ENCODE peak calls at places on chromosomes 13 and 19, in eight cellular contexts. D, V, U, K, H, Y, G and O are unnamed samples.

GRCh38 chr13:80604094-80604493 is 263.2 kb upstream of the SPRY2 start:
- DNase-seq in H (no peak), Y (no peak), K (no peak), V (peak; percentile 4), G (peak; percentile 52), D (no peak), U (no peak), O (no peak)

GRCh38 chr19:1232652-1233360 is 5.0 kb downstream of the CBARP start:
- DNase-seq in U (no peak), V (peak; percentile 69), K (no peak), H (no peak), Y (no peak), G (peak; percentile 69), D (no peak), O (no peak)

GRCh38 chr13:46288570-46289259 is 77.0 kb downstream of the LRRC63 start:
- DNase-seq in H (no peak), U (no peak), D (peak; percentile 69), Y (peak; percentile 35), G (peak; percentile 65), K (no peak), V (peak; percentile 73), O (no peak)

GRCh38 chr19:54207908-54208783 is 7.5 kb downstream of the RPS9 start:
- DNase-seq in U (no peak), K (peak; percentile 87), V (peak; percentile 86), Y (peak; percentile 62), H (peak; percentile 83), D (no peak), G (peak; percentile 100), O (peak; percentile 72)

GRCh38 chr13:107563099-107563925 is 652.0 kb downstream of the LIG4 start:
- DNase-seq in V (no peak), Y (no peak), D (no peak), H (no peak), G (no peak), K (no peak), U (no peak), O (no peak)

GRCh38 chr19:35224681-35225604 is 3.6 kb downstream of the FAM187B start:
- DNase-seq in U (no peak), D (no peak), H (peak; percentile 78), V (no peak), Y (no peak), G (no peak), K (peak; percentile 83), O (no peak)

GRCh38 chr13:43783820-43784219 is 3.0 kb downstream of the ENOX1 start:
- DNase-seq in V (peak; percentile 48), G (peak; percentile 89), K (no peak), H (no peak), D (no peak), Y (no peak), U (no peak), O (no peak)

GRCh38 chr19:53463263-53463662 is 4.3 kb upstream of the ZNF813 start:
- DNase-seq in Y (no peak), U (no peak), G (no peak), H (peak; percentile 94), D (peak; percentile 12), V (peak; percentile 64), K (no peak), O (no peak)

GRCh38 chr13:29594710-29595379 is 643 bp downstream of the SLC7A1 start:
- DNase-seq in G (peak; percentile 66), V (peak; percentile 86), U (peak; percentile 2), K (peak; percentile 65), H (peak; percentile 72), D (peak; percentile 68), Y (peak; percentile 77), O (peak; percentile 16)

GRCh38 chr19:13252569-13253335 is 102.5 kb downstream of the IER2 start:
- DNase-seq in H (no peak), D (no peak), U (no peak), Y (no peak), V (no peak), G (no peak), K (no peak), O (no peak)

GRCh38 chr13:34926513-34926912 is 15.6 kb upstream of the NBEA start:
- DNase-seq in Y (no peak), G (peak; percentile 78), K (no peak), H (no peak), U (no peak), D (peak; percentile 77), V (peak; percentile 71), O (no peak)

GRCh38 chr13:76316998-76317527 is 569.1 kb downstream of the KCTD12 start:
- DNase-seq in H (no peak), K (no peak), U (no peak), G (no peak), Y (no peak), D (no peak), V (no peak), O (no peak)

GRCh38 chr13:100301418-100301817 is 212.5 kb downstream of the PCCA start:
- DNase-seq in G (peak; percentile 6), Y (no peak), U (no peak), H (no peak), K (no peak), D (peak; percentile 13), V (no peak), O (no peak)

GRCh38 chr19:32201661-32202060 is 143.7 kb upstream of the ZNF507 start:
- DNase-seq in U (no peak), V (no peak), G (no peak), Y (no peak), D (no peak), K (no peak), H (no peak), O (no peak)

GRCh38 chr19:31595521-31595920 is 246.3 kb upstream of the TSHZ3 start:
- DNase-seq in D (no peak), Y (no peak), V (no peak), K (no peak), H (peak; percentile 29), G (no peak), U (no peak), O (no peak)

GRCh38 chr13:110897024-110897423 is 17.8 kb downstream of the ANKRD10 start:
- DNase-seq in D (no peak), G (no peak), V (no peak), H (no peak), K (no peak), Y (no peak), U (no peak), O (no peak)

GRCh38 chr13:32964987-32965386 is 51.2 kb upstream of the KL start:
- DNase-seq in D (no peak), H (no peak), U (no peak), V (no peak), K (no peak), G (no peak), Y (no peak), O (no peak)

GRCh38 chr19:23409392-23410048 is 14.2 kb upstream of the ZNF91 start:
- DNase-seq in H (no peak), G (no peak), K (no peak), U (no peak), V (no peak), D (no peak), Y (no peak), O (no peak)

GRCh38 chr13:72293206-72293605 is 426.2 kb upstream of the DACH1 start:
- DNase-seq in H (no peak), U (no peak), G (peak; percentile 7), Y (no peak), V (no peak), D (no peak), K (no peak), O (no peak)

DNA sequence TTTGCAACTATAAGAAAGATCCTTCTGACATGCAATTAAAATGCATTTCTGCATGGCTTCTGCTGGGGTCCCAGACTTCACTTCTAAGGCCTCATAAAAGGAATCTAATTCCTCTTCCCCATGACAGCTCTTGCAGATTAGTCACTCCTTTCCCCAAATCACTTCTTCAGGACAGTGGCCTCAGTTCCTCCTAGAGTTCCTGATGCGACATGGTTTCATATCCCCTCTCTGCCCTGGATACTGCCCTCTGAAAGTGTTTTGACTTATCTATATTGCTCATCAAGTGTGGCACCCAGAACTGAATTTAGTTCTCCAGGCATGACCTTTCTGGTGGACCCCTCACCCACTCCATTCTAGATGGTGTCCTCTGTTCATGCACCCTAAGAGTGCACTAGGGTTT is 238.1 kb downstream of the FOXO1 start:
- DNase-seq in H (no peak), G (no peak), K (no peak), Y (no peak), D (no peak), V (no peak), U (no peak), O (no peak)
- H3K4me3 ChIP-seq in H (no peak overlapping the region), G (no peak overlapping the region), K (no peak overlapping the region), Y (no peak overlapping the region), D (no peak overlapping the region), V (no peak overlapping the region), U (no peak overlapping the region), O (no peak overlapping the region)

GRCh38 chr19:2624537-2625091 is 77.9 kb downstream of the GNG7 start:
- DNase-seq in H (peak; percentile 91), V (no peak), G (no peak), D (peak; percentile 51), Y (peak; percentile 77), U (no peak), K (peak; percentile 54), O (no peak)
- TF ChIP-seq CTCF in H (peak; percentile 61), V (no peak), G (no peak), D (no peak), Y (no peak), U (no peak), K (no peak), O (peak; percentile 21)

GRCh38 chr19:36449059-36449670 is 30.7 kb upstream of the ZFP82 start:
- DNase-seq in V (no peak), D (no peak), H (no peak), U (no peak), G (no peak), K (no peak), Y (no peak), O (no peak)
- H3K4me3 ChIP-seq in V (no peak overlapping the region), D (no peak overlapping the region), H (peak overlapping the region; percentile 57), U (no peak overlapping the region), G (no peak overlapping the region), K (no peak overlapping the region), Y (no peak overlapping the region), O (no peak overlapping the region)

GRCh38 chr19:45508681-45508930 is 1.3 kb downstream of the VASP start:
- DNase-seq in V (no peak), K (no peak), G (no peak), D (peak; percentile 76), H (no peak), U (no peak), Y (no peak), O (no peak)

GRCh38 chr19:45508931-45509691 is 1.8 kb downstream of the VASP start:
- DNase-seq in H (peak; percentile 93), V (peak; percentile 81), U (no peak), Y (peak; percentile 82), G (peak; percentile 81), D (peak; percentile 76), K (peak; percentile 59), O (peak; percentile 46)

GRCh38 chr19:45509692-45510015 is 2.4 kb downstream of the VASP start:
- DNase-seq in U (no peak), K (no peak), V (no peak), D (no peak), H (no peak), Y (no peak), G (no peak), O (no peak)

GRCh38 chr19:45512881-45513483 is 5.7 kb downstream of the VASP start:
- DNase-seq in K (no peak), G (no peak), D (no peak), Y (no peak), H (no peak), V (no peak), U (no peak), O (no peak)

DNA sequence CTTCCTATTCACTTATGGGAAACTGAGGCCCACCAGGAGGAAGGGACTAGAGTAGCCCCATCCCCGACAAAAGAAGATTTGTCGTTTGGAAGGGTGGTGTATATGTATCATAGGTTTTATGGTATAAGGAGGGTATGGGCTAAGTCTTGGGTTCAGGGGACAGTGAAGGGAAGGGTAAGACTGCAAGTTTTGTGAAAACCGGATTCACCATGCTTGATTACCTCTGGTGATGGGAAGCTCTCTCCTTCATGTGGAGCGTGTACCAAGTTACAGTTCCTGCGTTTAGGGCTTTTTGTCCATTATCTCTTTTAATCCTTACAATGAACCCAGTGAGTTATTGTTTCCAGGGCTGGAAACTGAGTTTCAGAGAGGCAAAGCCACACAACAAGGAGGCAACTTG is 3.8 kb downstream of the VASP start:
- DNase-seq in G (no peak), Y (no peak), D (no peak), U (no peak), K (no peak), V (no peak), H (no peak), O (no peak)
- TF ChIP-seq CTCF in G (no peak), Y (no peak), D (no peak), U (no peak), K (no peak), V (no peak), H (no peak), O (no peak)